ENCODE peak calls at places on chromosomes 5 and 9, in ten cellular contexts. One of them, this sample, is unnamed.

GRCh38 chr9:8492034-8492433 is 692.5 kb upstream of the DMAC1 start:
- DNase-seq in stimulated activated CD8-positive, alpha-beta memory T cell treated with anti-CD3 and anti-CD28 coated beads, Interleukin-15, amount 100 ng/mL, for 4 hours: no peak
- DNase-seq in progenitor cell of endocrine pancreas: no peak
- DNase-seq in HT1080: no peak
- DNase-seq in astrocyte of the spinal cord: no peak
- DNase-seq in EL: no peak
- DNase-seq in stimulated activated CD4-positive, alpha-beta T cell treated with anti-CD3 and anti-CD28 coated beads, Interleukin-2, amount 100 ng/mL, for 4 hours: no peak
- DNase-seq in posterior cingulate gyrus: no peak
- DNase-seq in CD4-positive, alpha-beta T cell: no peak
- DNase-seq in anterior cingulate cortex: no peak
- DNase-seq in this sample: no peak

GRCh38 chr5:177431317-177432142 is 5.1 kb downstream of the GRK6 start:
- DNase-seq in stimulated activated CD8-positive, alpha-beta memory T cell treated with anti-CD3 and anti-CD28 coated beads, Interleukin-15, amount 100 ng/mL, for 4 hours: no peak
- DNase-seq in progenitor cell of endocrine pancreas: no peak
- DNase-seq in HT1080: no peak
- DNase-seq in astrocyte of the spinal cord: no peak
- DNase-seq in EL: no peak
- DNase-seq in stimulated activated CD4-positive, alpha-beta T cell treated with anti-CD3 and anti-CD28 coated beads, Interleukin-2, amount 100 ng/mL, for 4 hours: no peak
- DNase-seq in posterior cingulate gyrus: no peak
- DNase-seq in CD4-positive, alpha-beta T cell: no peak
- DNase-seq in anterior cingulate cortex: no peak
- DNase-seq in this sample: peak; percentile 53

GRCh38 chr5:78627175-78627574 is 21.4 kb downstream of the LHFPL2 start:
- DNase-seq in stimulated activated CD8-positive, alpha-beta memory T cell treated with anti-CD3 and anti-CD28 coated beads, Interleukin-15, amount 100 ng/mL, for 4 hours: no peak
- DNase-seq in progenitor cell of endocrine pancreas: no peak
- DNase-seq in HT1080: no peak
- DNase-seq in astrocyte of the spinal cord: peak; percentile 58
- DNase-seq in EL: no peak
- DNase-seq in stimulated activated CD4-positive, alpha-beta T cell treated with anti-CD3 and anti-CD28 coated beads, Interleukin-2, amount 100 ng/mL, for 4 hours: no peak
- DNase-seq in posterior cingulate gyrus: no peak
- DNase-seq in CD4-positive, alpha-beta T cell: no peak
- DNase-seq in anterior cingulate cortex: no peak
- DNase-seq in this sample: no peak

GRCh38 chr5:104444656-104445055 is 882.1 kb upstream of the NUDT12 start:
- DNase-seq in stimulated activated CD8-positive, alpha-beta memory T cell treated with anti-CD3 and anti-CD28 coated beads, Interleukin-15, amount 100 ng/mL, for 4 hours: no peak
- DNase-seq in progenitor cell of endocrine pancreas: no peak
- DNase-seq in HT1080: no peak
- DNase-seq in astrocyte of the spinal cord: no peak
- DNase-seq in EL: no peak
- DNase-seq in stimulated activated CD4-positive, alpha-beta T cell treated with anti-CD3 and anti-CD28 coated beads, Interleukin-2, amount 100 ng/mL, for 4 hours: no peak
- DNase-seq in posterior cingulate gyrus: no peak
- DNase-seq in CD4-positive, alpha-beta T cell: no peak
- DNase-seq in anterior cingulate cortex: no peak
- DNase-seq in this sample: no peak

GRCh38 chr5:81842795-81843377 is 92.0 kb upstream of the SSBP2 start:
- DNase-seq in stimulated activated CD8-positive, alpha-beta memory T cell treated with anti-CD3 and anti-CD28 coated beads, Interleukin-15, amount 100 ng/mL, for 4 hours: no peak
- DNase-seq in progenitor cell of endocrine pancreas: no peak
- DNase-seq in HT1080: no peak
- DNase-seq in astrocyte of the spinal cord: no peak
- DNase-seq in EL: no peak
- DNase-seq in stimulated activated CD4-positive, alpha-beta T cell treated with anti-CD3 and anti-CD28 coated beads, Interleukin-2, amount 100 ng/mL, for 4 hours: no peak
- DNase-seq in posterior cingulate gyrus: no peak
- DNase-seq in CD4-positive, alpha-beta T cell: no peak
- DNase-seq in anterior cingulate cortex: no peak
- DNase-seq in this sample: no peak

GRCh38 chr9:101706261-101706798 is 32.1 kb downstream of the GRIN3A start:
- DNase-seq in stimulated activated CD8-positive, alpha-beta memory T cell treated with anti-CD3 and anti-CD28 coated beads, Interleukin-15, amount 100 ng/mL, for 4 hours: no peak
- DNase-seq in progenitor cell of endocrine pancreas: no peak
- DNase-seq in HT1080: no peak
- DNase-seq in astrocyte of the spinal cord: no peak
- DNase-seq in EL: no peak
- DNase-seq in stimulated activated CD4-positive, alpha-beta T cell treated with anti-CD3 and anti-CD28 coated beads, Interleukin-2, amount 100 ng/mL, for 4 hours: no peak
- DNase-seq in posterior cingulate gyrus: no peak
- DNase-seq in CD4-positive, alpha-beta T cell: no peak
- DNase-seq in anterior cingulate cortex: no peak
- DNase-seq in this sample: no peak

GRCh38 chr9:136375096-136375495 is 1.6 kb upstream of the CARD9 start:
- DNase-seq in stimulated activated CD8-positive, alpha-beta memory T cell treated with anti-CD3 and anti-CD28 coated beads, Interleukin-15, amount 100 ng/mL, for 4 hours: no peak
- DNase-seq in progenitor cell of endocrine pancreas: no peak
- DNase-seq in HT1080: no peak
- DNase-seq in astrocyte of the spinal cord: no peak
- DNase-seq in EL: no peak
- DNase-seq in stimulated activated CD4-positive, alpha-beta T cell treated with anti-CD3 and anti-CD28 coated beads, Interleukin-2, amount 100 ng/mL, for 4 hours: no peak
- DNase-seq in posterior cingulate gyrus: no peak
- DNase-seq in CD4-positive, alpha-beta T cell: no peak
- DNase-seq in anterior cingulate cortex: no peak
- DNase-seq in this sample: no peak

GRCh38 chr9:118222375-118222774 is 518.2 kb downstream of the TLR4 start:
- DNase-seq in stimulated activated CD8-positive, alpha-beta memory T cell treated with anti-CD3 and anti-CD28 coated beads, Interleukin-15, amount 100 ng/mL, for 4 hours: no peak
- DNase-seq in progenitor cell of endocrine pancreas: no peak
- DNase-seq in HT1080: peak; percentile 36
- DNase-seq in astrocyte of the spinal cord: no peak
- DNase-seq in EL: no peak
- DNase-seq in stimulated activated CD4-positive, alpha-beta T cell treated with anti-CD3 and anti-CD28 coated beads, Interleukin-2, amount 100 ng/mL, for 4 hours: no peak
- DNase-seq in posterior cingulate gyrus: no peak
- DNase-seq in CD4-positive, alpha-beta T cell: no peak
- DNase-seq in anterior cingulate cortex: no peak
- DNase-seq in this sample: no peak

GRCh38 chr9:84241817-84242356 is 98.7 kb downstream of the SLC28A3 start:
- DNase-seq in stimulated activated CD8-positive, alpha-beta memory T cell treated with anti-CD3 and anti-CD28 coated beads, Interleukin-15, amount 100 ng/mL, for 4 hours: no peak
- DNase-seq in progenitor cell of endocrine pancreas: no peak
- DNase-seq in HT1080: no peak
- DNase-seq in astrocyte of the spinal cord: no peak
- DNase-seq in EL: no peak
- DNase-seq in stimulated activated CD4-positive, alpha-beta T cell treated with anti-CD3 and anti-CD28 coated beads, Interleukin-2, amount 100 ng/mL, for 4 hours: no peak
- DNase-seq in posterior cingulate gyrus: no peak
- DNase-seq in CD4-positive, alpha-beta T cell: no peak
- DNase-seq in anterior cingulate cortex: no peak
- DNase-seq in this sample: no peak

GRCh38 chr5:66987949-66988838 is 208.4 kb downstream of the CD180 start:
- DNase-seq in stimulated activated CD8-positive, alpha-beta memory T cell treated with anti-CD3 and anti-CD28 coated beads, Interleukin-15, amount 100 ng/mL, for 4 hours: no peak
- DNase-seq in progenitor cell of endocrine pancreas: no peak
- DNase-seq in HT1080: no peak
- DNase-seq in astrocyte of the spinal cord: peak; percentile 32
- DNase-seq in EL: peak; percentile 33
- DNase-seq in stimulated activated CD4-positive, alpha-beta T cell treated with anti-CD3 and anti-CD28 coated beads, Interleukin-2, amount 100 ng/mL, for 4 hours: no peak
- DNase-seq in posterior cingulate gyrus: no peak
- DNase-seq in CD4-positive, alpha-beta T cell: no peak
- DNase-seq in anterior cingulate cortex: no peak
- DNase-seq in this sample: no peak

GRCh38 chr5:132815454-132815853 is 2.4 kb downstream of the SOWAHA start:
- DNase-seq in stimulated activated CD8-positive, alpha-beta memory T cell treated with anti-CD3 and anti-CD28 coated beads, Interleukin-15, amount 100 ng/mL, for 4 hours: no peak
- DNase-seq in progenitor cell of endocrine pancreas: no peak
- DNase-seq in HT1080: no peak
- DNase-seq in astrocyte of the spinal cord: no peak
- DNase-seq in EL: no peak
- DNase-seq in stimulated activated CD4-positive, alpha-beta T cell treated with anti-CD3 and anti-CD28 coated beads, Interleukin-2, amount 100 ng/mL, for 4 hours: no peak
- DNase-seq in posterior cingulate gyrus: no peak
- DNase-seq in CD4-positive, alpha-beta T cell: no peak
- DNase-seq in anterior cingulate cortex: no peak
- DNase-seq in this sample: no peak

GRCh38 chr9:79073201-79073600 is 498.6 kb upstream of the TLE4 start:
- DNase-seq in stimulated activated CD8-positive, alpha-beta memory T cell treated with anti-CD3 and anti-CD28 coated beads, Interleukin-15, amount 100 ng/mL, for 4 hours: no peak
- DNase-seq in progenitor cell of endocrine pancreas: no peak
- DNase-seq in HT1080: no peak
- DNase-seq in astrocyte of the spinal cord: no peak
- DNase-seq in EL: no peak
- DNase-seq in stimulated activated CD4-positive, alpha-beta T cell treated with anti-CD3 and anti-CD28 coated beads, Interleukin-2, amount 100 ng/mL, for 4 hours: no peak
- DNase-seq in posterior cingulate gyrus: no peak
- DNase-seq in CD4-positive, alpha-beta T cell: no peak
- DNase-seq in anterior cingulate cortex: no peak
- DNase-seq in this sample: no peak

GRCh38 chr9:69745716-69746538 is 13.9 kb downstream of the PTAR1 start:
- DNase-seq in stimulated activated CD8-positive, alpha-beta memory T cell treated with anti-CD3 and anti-CD28 coated beads, Interleukin-15, amount 100 ng/mL, for 4 hours: no peak
- DNase-seq in progenitor cell of endocrine pancreas: no peak
- DNase-seq in HT1080: peak; percentile 4
- DNase-seq in astrocyte of the spinal cord: peak; percentile 37
- DNase-seq in EL: no peak
- DNase-seq in stimulated activated CD4-positive, alpha-beta T cell treated with anti-CD3 and anti-CD28 coated beads, Interleukin-2, amount 100 ng/mL, for 4 hours: no peak
- DNase-seq in posterior cingulate gyrus: no peak
- DNase-seq in CD4-positive, alpha-beta T cell: no peak
- DNase-seq in anterior cingulate cortex: no peak
- DNase-seq in this sample: no peak